ENCODE peak calls at places on chromosomes 4 and X, in four cellular contexts. B, U, M and X are unnamed samples.

GRCh38 chr4:102717448-102718092 is 43.2 kb downstream of the MANBA start:
- DNase-seq in B (peak), U (no peak), M (no peak), X (no peak)

GRCh38 chr4:123034023-123034422 is 111.6 kb upstream of the NUDT6 start:
- DNase-seq in B (no peak), U (no peak), M (no peak), X (no peak)

GRCh38 chr4:152676052-152676854 is 3.5 kb downstream of the TMEM154 start:
- DNase-seq in B (no peak), U (no peak), M (no peak), X (no peak)

GRCh38 chr4:20251796-20252655 is at the start of gene SLIT2:
- DNase-seq in B (peak), U (peak), M (peak), X (peak)

GRCh38 chr4:113586072-113586471 is 175.5 kb downstream of the CAMK2D start:
- DNase-seq in B (no peak), U (no peak), M (no peak), X (peak)

GRCh38 chr4:54290980-54291379 is 61.9 kb downstream of the PDGFRA start:
- DNase-seq in B (no peak), U (no peak), M (no peak), X (no peak)

GRCh38 chr4:71229477-71230257 is 109.2 kb upstream of the SLC4A4 start:
- DNase-seq in B (peak), U (no peak), M (peak), X (peak)

GRCh38 chrX:115560211-115560977 is 580 bp upstream of the PLS3 start:
- DNase-seq in B (peak), U (no peak), M (no peak), X (no peak)

GRCh38 chrX:65522739-65523372 is 11.7 kb downstream of the LAS1L start:
- DNase-seq in B (peak), U (no peak), M (no peak), X (peak)

GRCh38 chrX:48569958-48570357 is 4.3 kb upstream of the RBM3 start:
- DNase-seq in B (peak), U (no peak), M (no peak), X (no peak)

GRCh38 chr4:89119166-89119565 is 7.8 kb downstream of the TIGD2 start:
- DNase-seq in B (no peak), U (no peak), M (no peak), X (peak)

GRCh38 chrX:51395474-51395806 is 62.8 kb downstream of the NUDT10 start:
- DNase-seq in B (no peak), U (no peak), M (no peak), X (no peak)

GRCh38 chr4:16001484-16001858 is 38.5 kb upstream of the FGFBP2 start:
- DNase-seq in B (peak), U (peak), M (peak), X (peak)

GRCh38 chr4:125353131-125353530 is 38.4 kb downstream of the FAT4 start:
- DNase-seq in B (no peak), U (no peak), M (no peak), X (no peak)

GRCh38 chrX:123833387-123833786 is 26.5 kb upstream of the XIAP start:
- DNase-seq in B (peak), U (no peak), M (peak), X (peak)

GRCh38 chr4:55754754-55755350 is 64.7 kb upstream of the EXOC1L start:
- DNase-seq in B (peak), U (no peak), M (no peak), X (peak)

GRCh38 chr4:66273110-66273509 is 602.8 kb upstream of the EPHA5 start:
- DNase-seq in B (no peak), U (no peak), M (no peak), X (no peak)

GRCh38 chrX:24590111-24590510 is 57.0 kb downstream of the PCYT1B start:
- DNase-seq in B (no peak), U (no peak), M (no peak), X (no peak)

GRCh38 chr4:155383541-155383940 is 6.8 kb upstream of the MAP9 start:
- DNase-seq in B (no peak), U (no peak), M (no peak), X (no peak)

GRCh38 chrX:113644426-113644825 is 803.8 kb upstream of the AMOT start:
- DNase-seq in B (peak), U (no peak), M (no peak), X (peak)

GRCh38 chrX:113982766-113983165 is 601.1 kb upstream of the HTR2C start:
- DNase-seq in B (no peak), U (no peak), M (no peak), X (no peak)

GRCh38 chr4:113445286-113445685 is 316.3 kb downstream of the CAMK2D start:
- DNase-seq in B (peak), U (peak), M (no peak), X (peak)

GRCh38 chr4:168656055-168656660 is 159.3 kb downstream of the PALLD start:
- DNase-seq in B (peak), U (no peak), M (no peak), X (peak)

GRCh38 chr4:115201042-115201330 is 87.6 kb upstream of the NDST4 start:
- DNase-seq in B (no peak), U (no peak), M (no peak), X (no peak)

GRCh38 chr4:118683513-118683912 is 1.7 kb upstream of the METTL14 start:
- DNase-seq in B (peak), U (no peak), M (no peak), X (no peak)

GRCh38 chr4:100657187-100657586 is 139.4 kb upstream of the EMCN start:
- DNase-seq in B (peak), U (no peak), M (no peak), X (no peak)

GRCh38 chr4:158169516-158169915 is 3.3 kb downstream of the GASK1B start:
- DNase-seq in B (no peak), U (no peak), M (no peak), X (no peak)

GRCh38 chr4:113730467-113731216 is 30.9 kb downstream of the CAMK2D start:
- DNase-seq in B (no peak), U (no peak), M (no peak), X (no peak)

GRCh38 chr4:150039790-150040189 is 38.5 kb upstream of the DCLK2 start:
- DNase-seq in B (no peak), U (no peak), M (no peak), X (no peak)

GRCh38 chrX:110743679-110744340 is 51.8 kb downstream of the CHRDL1 start:
- DNase-seq in B (no peak), U (no peak), M (no peak), X (peak)

GRCh38 chrX:13383907-13384306 is 64.1 kb upstream of the ATXN3L start:
- DNase-seq in B (no peak), U (no peak), M (no peak), X (no peak)